ENCODE peak calls at places on chromosomes 2 and 18, in nine cellular contexts. One of them, this sample, is unnamed.

GRCh38 chr2:236968101-236968886 is 117.4 kb upstream of the COPS8 start:
- DNase-seq in endothelial cell of umbilical vein: no peak
- DNase-seq in upper lobe of left lung: no peak
- DNase-seq in heart left ventricle: no peak
- DNase-seq in IMR-90: no peak
- DNase-seq in GM12891: no peak
- DNase-seq in ovary: no peak
- DNase-seq in testis: no peak
- DNase-seq in A549: no peak
- DNase-seq in this sample: no peak

GRCh38 chr2:159140070-159140774 is 146.3 kb downstream of the WDSUB1 start:
- DNase-seq in IMR-90: peak
- DNase-seq in ovary: no peak
- DNase-seq in upper lobe of left lung: no peak
- DNase-seq in GM12891: no peak
- DNase-seq in endothelial cell of umbilical vein: peak
- DNase-seq in A549: no peak
- DNase-seq in heart left ventricle: no peak
- DNase-seq in testis: no peak
- DNase-seq in this sample: no peak

GRCh38 chr2:197024206-197024605 is 97.7 kb upstream of the PGAP1 start:
- DNase-seq in testis: no peak
- DNase-seq in endothelial cell of umbilical vein: no peak
- DNase-seq in GM12891: no peak
- DNase-seq in heart left ventricle: no peak
- DNase-seq in IMR-90: peak
- DNase-seq in A549: no peak
- DNase-seq in upper lobe of left lung: no peak
- DNase-seq in ovary: no peak
- DNase-seq in this sample: no peak

GRCh38 chr2:29920631-29921559 is 491 bp downstream of the ALK start:
- DNase-seq in ovary: no peak
- DNase-seq in GM12891: peak
- DNase-seq in endothelial cell of umbilical vein: no peak
- DNase-seq in upper lobe of left lung: peak
- DNase-seq in IMR-90: peak
- DNase-seq in A549: peak
- DNase-seq in testis: peak
- DNase-seq in heart left ventricle: no peak
- DNase-seq in this sample: no peak

GRCh38 chr2:128307595-128307994 is 11.1 kb downstream of the HS6ST1 start:
- DNase-seq in A549: no peak
- DNase-seq in ovary: peak
- DNase-seq in GM12891: no peak
- DNase-seq in IMR-90: no peak
- DNase-seq in heart left ventricle: peak
- DNase-seq in testis: no peak
- DNase-seq in upper lobe of left lung: no peak
- DNase-seq in endothelial cell of umbilical vein: no peak
- DNase-seq in this sample: no peak

GRCh38 chr18:27860701-27861107 is 316.2 kb downstream of the CDH2 start:
- DNase-seq in IMR-90: peak
- DNase-seq in GM12891: no peak
- DNase-seq in ovary: no peak
- DNase-seq in endothelial cell of umbilical vein: no peak
- DNase-seq in heart left ventricle: peak
- DNase-seq in testis: no peak
- DNase-seq in A549: no peak
- DNase-seq in upper lobe of left lung: no peak
- DNase-seq in this sample: no peak

GRCh38 chr2:206296128-206296527 is 21.7 kb downstream of the ZDBF2 start:
- DNase-seq in IMR-90: peak
- DNase-seq in ovary: no peak
- DNase-seq in upper lobe of left lung: no peak
- DNase-seq in A549: no peak
- DNase-seq in heart left ventricle: no peak
- DNase-seq in GM12891: no peak
- DNase-seq in testis: no peak
- DNase-seq in endothelial cell of umbilical vein: peak
- DNase-seq in this sample: no peak

GRCh38 chr2:120489023-120489422 is 143.1 kb downstream of the INHBB start:
- DNase-seq in heart left ventricle: no peak
- DNase-seq in upper lobe of left lung: no peak
- DNase-seq in IMR-90: no peak
- DNase-seq in A549: no peak
- DNase-seq in endothelial cell of umbilical vein: no peak
- DNase-seq in ovary: no peak
- DNase-seq in testis: peak
- DNase-seq in GM12891: no peak
- DNase-seq in this sample: no peak

DNA sequence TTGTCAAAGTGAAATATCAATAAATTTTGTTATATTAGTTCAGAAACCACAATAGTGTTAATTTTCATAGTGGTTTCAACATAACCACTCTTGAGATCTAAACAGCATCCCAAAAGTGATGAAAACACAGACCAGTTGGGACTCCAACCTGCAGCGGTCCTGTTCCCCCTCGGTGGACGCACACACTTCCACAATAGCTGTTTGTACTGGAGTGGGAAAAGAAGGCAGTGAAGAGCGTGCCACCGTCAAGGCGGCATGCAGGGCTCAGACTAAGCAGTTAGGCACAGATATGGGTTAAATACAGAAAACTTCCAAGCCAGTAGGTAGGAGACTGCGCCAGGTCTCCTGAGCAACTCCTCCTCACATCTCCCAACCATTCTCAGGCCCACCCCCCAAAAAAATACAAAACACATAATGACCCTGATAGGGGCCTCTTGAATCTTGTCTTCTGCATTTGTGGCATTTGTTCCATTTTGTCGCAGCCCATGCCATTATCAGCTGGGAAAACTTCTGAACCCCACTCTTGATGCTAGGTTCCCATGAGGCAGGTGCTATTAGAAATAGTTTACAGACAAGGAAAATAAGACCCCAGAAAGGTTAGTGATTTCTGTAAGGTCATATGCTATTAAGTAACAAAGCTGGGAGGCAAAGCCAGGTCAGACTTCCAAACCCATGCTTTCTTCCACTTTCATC is 57.7 kb downstream of the GORASP2 start:
- DNase-seq in endothelial cell of umbilical vein: no peak
- DNase-seq in heart left ventricle: no peak
- DNase-seq in GM12891: no peak
- DNase-seq in testis: no peak
- DNase-seq in ovary: no peak
- DNase-seq in A549: no peak
- DNase-seq in IMR-90: no peak
- DNase-seq in upper lobe of left lung: no peak
- DNase-seq in this sample: no peak
- TF ChIP-seq POLR2A in endothelial cell of umbilical vein: no peak
- TF ChIP-seq POLR2A in heart left ventricle: no peak
- TF ChIP-seq POLR2A in GM12891: no peak
- TF ChIP-seq POLR2A in testis: no peak
- TF ChIP-seq POLR2A in ovary: no peak
- TF ChIP-seq POLR2A in A549: no peak
- TF ChIP-seq POLR2A in IMR-90: no peak
- TF ChIP-seq POLR2A in upper lobe of left lung: no peak
- TF ChIP-seq POLR2A in this sample: no peak

DNA sequence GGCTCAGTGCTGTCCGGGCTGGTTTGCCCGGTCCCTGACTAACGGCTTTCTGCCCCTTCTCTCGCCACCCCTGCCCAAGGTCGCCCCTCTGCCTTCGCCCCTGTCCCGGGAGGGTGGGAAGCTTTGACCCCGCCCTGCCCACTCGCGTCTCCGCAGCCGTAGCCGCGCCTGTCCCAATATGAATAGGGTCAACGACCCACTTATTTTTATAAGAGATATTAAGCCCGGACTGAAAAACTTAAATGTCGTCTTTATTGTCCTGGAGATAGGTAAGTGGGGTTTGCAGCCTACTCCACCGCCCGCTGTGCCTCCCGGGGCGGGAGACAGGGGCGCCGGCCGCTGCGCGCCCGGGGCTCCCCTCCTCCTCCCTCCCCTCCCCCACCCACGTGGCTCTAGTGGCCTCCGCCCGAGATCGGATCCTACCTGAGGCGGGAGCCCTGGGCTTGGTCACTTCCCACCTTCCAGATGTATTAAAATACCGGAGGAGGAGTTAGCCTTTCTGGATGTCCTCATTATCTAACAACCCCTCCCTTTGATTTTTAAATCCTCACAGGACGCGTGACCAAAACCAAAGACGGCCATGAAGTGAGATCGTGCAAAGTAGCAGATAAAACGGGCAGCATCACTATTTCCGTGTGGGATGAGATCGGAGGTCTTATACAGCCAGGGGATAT is 638 bp downstream of the NABP1 start:
- DNase-seq in heart left ventricle: peak
- DNase-seq in upper lobe of left lung: peak
- DNase-seq in GM12891: no peak
- DNase-seq in testis: peak
- DNase-seq in ovary: peak
- DNase-seq in IMR-90: no peak
- DNase-seq in endothelial cell of umbilical vein: peak
- DNase-seq in A549: peak
- DNase-seq in this sample: no peak
- TF ChIP-seq POLR2A in heart left ventricle: no peak
- TF ChIP-seq POLR2A in upper lobe of left lung: no peak
- TF ChIP-seq POLR2A in GM12891: no peak
- TF ChIP-seq POLR2A in testis: no peak
- TF ChIP-seq POLR2A in ovary: no peak
- TF ChIP-seq POLR2A in IMR-90: no peak
- TF ChIP-seq POLR2A in endothelial cell of umbilical vein: no peak
- TF ChIP-seq POLR2A in A549: no peak
- TF ChIP-seq POLR2A in this sample: no peak

GRCh38 chr2:28544915-28545589 is 49.2 kb downstream of the PLB1 start:
- DNase-seq in testis: peak
- DNase-seq in A549: no peak
- DNase-seq in IMR-90: peak
- DNase-seq in GM12891: no peak
- DNase-seq in ovary: no peak
- DNase-seq in heart left ventricle: no peak
- DNase-seq in upper lobe of left lung: no peak
- DNase-seq in endothelial cell of umbilical vein: no peak
- DNase-seq in this sample: no peak
- TF ChIP-seq POLR2A in testis: no peak
- TF ChIP-seq POLR2A in A549: no peak
- TF ChIP-seq POLR2A in IMR-90: no peak
- TF ChIP-seq POLR2A in GM12891: no peak
- TF ChIP-seq POLR2A in ovary: no peak
- TF ChIP-seq POLR2A in heart left ventricle: no peak
- TF ChIP-seq POLR2A in upper lobe of left lung: no peak
- TF ChIP-seq POLR2A in endothelial cell of umbilical vein: no peak
- TF ChIP-seq POLR2A in this sample: no peak

GRCh38 chr18:3218817-3219216 is 951 bp downstream of the MYOM1 start:
- DNase-seq in A549: no peak
- DNase-seq in IMR-90: no peak
- DNase-seq in testis: no peak
- DNase-seq in upper lobe of left lung: no peak
- DNase-seq in endothelial cell of umbilical vein: no peak
- DNase-seq in ovary: no peak
- DNase-seq in GM12891: no peak
- DNase-seq in heart left ventricle: no peak
- DNase-seq in this sample: no peak
- TF ChIP-seq POLR2A in A549: no peak
- TF ChIP-seq POLR2A in IMR-90: no peak
- TF ChIP-seq POLR2A in testis: no peak
- TF ChIP-seq POLR2A in upper lobe of left lung: no peak
- TF ChIP-seq POLR2A in endothelial cell of umbilical vein: no peak
- TF ChIP-seq POLR2A in ovary: no peak
- TF ChIP-seq POLR2A in GM12891: no peak
- TF ChIP-seq POLR2A in heart left ventricle: no peak
- TF ChIP-seq POLR2A in this sample: no peak

GRCh38 chr2:32064021-32064678 is 794 bp downstream of the SPAST start:
- DNase-seq in ovary: no peak
- DNase-seq in A549: no peak
- DNase-seq in GM12891: no peak
- DNase-seq in endothelial cell of umbilical vein: peak
- DNase-seq in heart left ventricle: no peak
- DNase-seq in IMR-90: no peak
- DNase-seq in upper lobe of left lung: no peak
- DNase-seq in testis: peak
- DNase-seq in this sample: no peak
- TF ChIP-seq POLR2A in ovary: no peak
- TF ChIP-seq POLR2A in A549: no peak
- TF ChIP-seq POLR2A in GM12891: peak
- TF ChIP-seq POLR2A in endothelial cell of umbilical vein: no peak
- TF ChIP-seq POLR2A in heart left ventricle: no peak
- TF ChIP-seq POLR2A in IMR-90: no peak
- TF ChIP-seq POLR2A in upper lobe of left lung: no peak
- TF ChIP-seq POLR2A in testis: no peak
- TF ChIP-seq POLR2A in this sample: peak

GRCh38 chr18:29161429-29161828 is 984.5 kb upstream of the CDH2 start:
- DNase-seq in A549: no peak
- DNase-seq in upper lobe of left lung: no peak
- DNase-seq in endothelial cell of umbilical vein: peak
- DNase-seq in GM12891: no peak
- DNase-seq in ovary: no peak
- DNase-seq in IMR-90: peak
- DNase-seq in testis: no peak
- DNase-seq in heart left ventricle: no peak
- DNase-seq in this sample: no peak

GRCh38 chr18:29164020-29164706 is 987.2 kb upstream of the CDH2 start:
- DNase-seq in IMR-90: peak
- DNase-seq in ovary: no peak
- DNase-seq in testis: no peak
- DNase-seq in heart left ventricle: no peak
- DNase-seq in A549: peak
- DNase-seq in endothelial cell of umbilical vein: peak
- DNase-seq in GM12891: no peak
- DNase-seq in upper lobe of left lung: no peak
- DNase-seq in this sample: no peak

GRCh38 chr18:29163596-29163995 is 986.7 kb upstream of the CDH2 start:
- DNase-seq in heart left ventricle: no peak
- DNase-seq in GM12891: no peak
- DNase-seq in IMR-90: no peak
- DNase-seq in ovary: no peak
- DNase-seq in A549: no peak
- DNase-seq in testis: no peak
- DNase-seq in endothelial cell of umbilical vein: no peak
- DNase-seq in upper lobe of left lung: no peak
- DNase-seq in this sample: no peak

GRCh38 chr18:29169599-29169998 is 992.7 kb upstream of the CDH2 start:
- DNase-seq in heart left ventricle: no peak
- DNase-seq in endothelial cell of umbilical vein: no peak
- DNase-seq in testis: no peak
- DNase-seq in upper lobe of left lung: no peak
- DNase-seq in ovary: no peak
- DNase-seq in A549: no peak
- DNase-seq in GM12891: no peak
- DNase-seq in IMR-90: no peak
- DNase-seq in this sample: no peak

DNA sequence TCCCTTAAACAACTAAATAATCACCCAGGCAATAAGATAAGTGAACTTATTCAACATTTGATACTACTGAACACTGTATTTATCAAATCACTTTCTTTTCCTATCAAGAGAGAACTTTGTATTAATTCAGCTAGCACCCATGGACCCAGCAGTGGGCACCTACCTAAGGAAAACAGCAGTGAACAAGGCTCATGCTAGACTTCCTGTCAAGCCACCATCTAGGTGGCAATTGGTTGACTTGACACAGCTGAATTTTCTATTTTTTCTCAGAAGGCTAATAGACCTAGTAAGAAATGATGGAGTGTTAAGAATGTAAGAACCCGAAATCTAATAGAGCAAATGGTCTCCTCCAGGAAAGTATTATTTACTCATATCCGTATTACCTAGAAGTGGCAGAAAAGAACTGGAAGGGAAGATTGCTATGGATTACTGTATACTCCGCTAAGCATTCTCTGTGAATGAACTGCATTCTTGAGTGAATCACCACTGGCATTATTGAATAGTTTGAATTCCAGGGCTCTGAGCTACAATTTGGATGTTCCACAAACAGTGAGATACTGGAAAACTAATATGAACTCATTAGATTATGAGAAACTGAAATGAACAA is 988.2 kb upstream of the CDH2 start:
- DNase-seq in heart left ventricle: no peak
- DNase-seq in A549: peak
- DNase-seq in GM12891: no peak
- DNase-seq in upper lobe of left lung: no peak
- DNase-seq in IMR-90: peak
- DNase-seq in endothelial cell of umbilical vein: peak
- DNase-seq in ovary: no peak
- DNase-seq in testis: no peak
- DNase-seq in this sample: no peak
- TF ChIP-seq POLR2A in heart left ventricle: no peak
- TF ChIP-seq POLR2A in A549: no peak
- TF ChIP-seq POLR2A in GM12891: no peak
- TF ChIP-seq POLR2A in upper lobe of left lung: no peak
- TF ChIP-seq POLR2A in IMR-90: peak
- TF ChIP-seq POLR2A in endothelial cell of umbilical vein: no peak
- TF ChIP-seq POLR2A in ovary: no peak
- TF ChIP-seq POLR2A in testis: no peak
- TF ChIP-seq POLR2A in this sample: no peak

This sample was measured in esophagus squamous epithelium.